ENCODE peak calls at places on chromosome 14, in five cellular contexts. One of them, this sample, is unnamed.
A peak's percentile ranks its signal among the peaks of the same experiment; 100 is the strongest.

GRCh38 chr14:90382491-90383125 is 14.2 kb upstream of the CALM1 start:
- DNase-seq in breast epithelium: peak; percentile 63
- DNase-seq in HCT116: peak; percentile 42
- DNase-seq in prostate gland: peak; percentile 73
- DNase-seq in osteoblast: peak; percentile 77
- DNase-seq in this sample: peak; percentile 86

GRCh38 chr14:97723834-97724770 is 926.9 kb downstream of the VRK1 start:
- DNase-seq in breast epithelium: no peak
- DNase-seq in HCT116: no peak
- DNase-seq in prostate gland: no peak
- DNase-seq in osteoblast: no peak
- DNase-seq in this sample: no peak

GRCh38 chr14:95465936-95466335 is 50.5 kb downstream of the SYNE3 start:
- DNase-seq in breast epithelium: no peak
- DNase-seq in HCT116: no peak
- DNase-seq in prostate gland: no peak
- DNase-seq in osteoblast: no peak
- DNase-seq in this sample: no peak

GRCh38 chr14:23361320-23361719 is 3.7 kb downstream of the EFS start:
- DNase-seq in breast epithelium: no peak
- DNase-seq in HCT116: no peak
- DNase-seq in prostate gland: no peak
- DNase-seq in osteoblast: peak; percentile 95
- DNase-seq in this sample: peak; percentile 60

GRCh38 chr14:95545769-95546168 is 10.9 kb downstream of the GLRX5 start:
- DNase-seq in breast epithelium: no peak
- DNase-seq in HCT116: peak; percentile 53
- DNase-seq in prostate gland: no peak
- DNase-seq in osteoblast: peak; percentile 83
- DNase-seq in this sample: peak; percentile 98

GRCh38 chr14:104278214-104278534 is 139.8 kb downstream of the KIF26A start:
- DNase-seq in breast epithelium: no peak
- DNase-seq in HCT116: no peak
- DNase-seq in prostate gland: no peak
- DNase-seq in osteoblast: no peak
- DNase-seq in this sample: no peak

GRCh38 chr14:31927348-31927826 is 149.7 kb upstream of the ARHGAP5 start:
- DNase-seq in breast epithelium: no peak
- DNase-seq in HCT116: no peak
- DNase-seq in prostate gland: no peak
- DNase-seq in osteoblast: peak; percentile 88
- DNase-seq in this sample: peak; percentile 96

GRCh38 chr14:35789651-35790050 is 19.4 kb downstream of the RALGAPA1 start:
- DNase-seq in breast epithelium: no peak
- DNase-seq in HCT116: no peak
- DNase-seq in prostate gland: no peak
- DNase-seq in osteoblast: no peak
- DNase-seq in this sample: peak; percentile 32

GRCh38 chr14:92969470-92970232 is 46.7 kb downstream of the CHGA start:
- DNase-seq in breast epithelium: no peak
- DNase-seq in HCT116: no peak
- DNase-seq in prostate gland: no peak
- DNase-seq in osteoblast: peak; percentile 45
- DNase-seq in this sample: no peak

GRCh38 chr14:59788176-59788575 is 82.4 kb downstream of the RTN1 start:
- DNase-seq in breast epithelium: no peak
- DNase-seq in HCT116: no peak
- DNase-seq in prostate gland: peak; percentile 4
- DNase-seq in osteoblast: no peak
- DNase-seq in this sample: no peak

GRCh38 chr14:36879558-36879957 is 217.9 kb downstream of the PAX9 start:
- DNase-seq in breast epithelium: no peak
- DNase-seq in HCT116: no peak
- DNase-seq in prostate gland: no peak
- DNase-seq in osteoblast: no peak
- DNase-seq in this sample: no peak

GRCh38 chr14:56379956-56380355 is 199.6 kb upstream of the TMEM260 start:
- DNase-seq in breast epithelium: no peak
- DNase-seq in HCT116: no peak
- DNase-seq in prostate gland: no peak
- DNase-seq in osteoblast: no peak
- DNase-seq in this sample: peak; percentile 77

GRCh38 chr14:96091941-96092411 is 52.8 kb downstream of the C14orf132 start:
- DNase-seq in breast epithelium: no peak
- DNase-seq in HCT116: no peak
- DNase-seq in prostate gland: no peak
- DNase-seq in osteoblast: peak; percentile 89
- DNase-seq in this sample: peak; percentile 75

GRCh38 chr14:38339704-38340103 is 83.8 kb upstream of the CLEC14A start:
- DNase-seq in breast epithelium: no peak
- DNase-seq in HCT116: no peak
- DNase-seq in prostate gland: no peak
- DNase-seq in osteoblast: peak; percentile 32
- DNase-seq in this sample: peak; percentile 88

GRCh38 chr14:80212025-80212402 is 710 bp upstream of the DIO2 start:
- DNase-seq in breast epithelium: no peak
- DNase-seq in HCT116: no peak
- DNase-seq in prostate gland: no peak
- DNase-seq in osteoblast: no peak
- DNase-seq in this sample: peak; percentile 49

GRCh38 chr14:89658977-89659670 is 242.1 kb upstream of the FOXN3 start:
- DNase-seq in breast epithelium: no peak
- DNase-seq in HCT116: no peak
- DNase-seq in prostate gland: no peak
- DNase-seq in osteoblast: no peak
- DNase-seq in this sample: no peak

GRCh38 chr14:58078068-58078467 is 73.9 kb downstream of the ARMH4 start:
- DNase-seq in breast epithelium: peak; percentile 18
- DNase-seq in HCT116: no peak
- DNase-seq in prostate gland: no peak
- DNase-seq in osteoblast: peak; percentile 63
- DNase-seq in this sample: peak; percentile 59

GRCh38 chr14:54643696-54644176 is 76.8 kb downstream of the SAMD4A start:
- DNase-seq in breast epithelium: no peak
- DNase-seq in HCT116: no peak
- DNase-seq in prostate gland: no peak
- DNase-seq in osteoblast: no peak
- DNase-seq in this sample: no peak

GRCh38 chr14:103594265-103594664 is 31.5 kb downstream of the COA8 start:
- DNase-seq in breast epithelium: peak; percentile 81
- DNase-seq in HCT116: no peak
- DNase-seq in prostate gland: peak; percentile 67
- DNase-seq in osteoblast: no peak
- DNase-seq in this sample: peak; percentile 29

GRCh38 chr14:25121342-25122129 is 71.6 kb upstream of the STXBP6 start:
- DNase-seq in breast epithelium: no peak
- DNase-seq in HCT116: no peak
- DNase-seq in prostate gland: no peak
- DNase-seq in osteoblast: peak; percentile 87
- DNase-seq in this sample: peak; percentile 95

GRCh38 chr14:37622231-37622923 is 26.9 kb downstream of the TTC6 start:
- DNase-seq in breast epithelium: no peak
- DNase-seq in HCT116: no peak
- DNase-seq in prostate gland: no peak
- DNase-seq in osteoblast: peak; percentile 62
- DNase-seq in this sample: peak; percentile 20

GRCh38 chr14:23149745-23150144 is 30.7 kb upstream of the CEBPE start:
- DNase-seq in breast epithelium: no peak
- DNase-seq in HCT116: no peak
- DNase-seq in prostate gland: no peak
- DNase-seq in osteoblast: no peak
- DNase-seq in this sample: no peak

GRCh38 chr14:78319826-78320635 is 149.9 kb downstream of the NRXN3 start:
- DNase-seq in breast epithelium: no peak
- DNase-seq in HCT116: no peak
- DNase-seq in prostate gland: peak; percentile 79
- DNase-seq in osteoblast: no peak
- DNase-seq in this sample: peak; percentile 11

GRCh38 chr14:69695664-69696527 is 71.0 kb upstream of the SRSF5 start:
- DNase-seq in breast epithelium: no peak
- DNase-seq in HCT116: no peak
- DNase-seq in prostate gland: no peak
- DNase-seq in osteoblast: no peak
- DNase-seq in this sample: no peak

GRCh38 chr14:69460093-69460701 is 24.3 kb upstream of the PLEKHD1 start:
- DNase-seq in breast epithelium: peak; percentile 51
- DNase-seq in HCT116: peak; percentile 63
- DNase-seq in prostate gland: peak; percentile 72
- DNase-seq in osteoblast: peak; percentile 88
- DNase-seq in this sample: peak; percentile 94

GRCh38 chr14:24032727-24033418 is 18.9 kb upstream of the CARMIL3 start:
- DNase-seq in breast epithelium: no peak
- DNase-seq in HCT116: no peak
- DNase-seq in prostate gland: no peak
- DNase-seq in osteoblast: peak; percentile 25
- DNase-seq in this sample: peak; percentile 95

GRCh38 chr14:55470025-55470424 is 29.6 kb upstream of the TBPL2 start:
- DNase-seq in breast epithelium: no peak
- DNase-seq in HCT116: no peak
- DNase-seq in prostate gland: no peak
- DNase-seq in osteoblast: no peak
- DNase-seq in this sample: no peak

GRCh38 chr14:72513994-72514659 is 379.8 kb downstream of the DPF3 start:
- DNase-seq in breast epithelium: no peak
- DNase-seq in HCT116: peak; percentile 10
- DNase-seq in prostate gland: no peak
- DNase-seq in osteoblast: no peak
- DNase-seq in this sample: peak; percentile 68

GRCh38 chr14:94681300-94682060 is 69.3 kb downstream of the SERPINA3 start:
- DNase-seq in breast epithelium: peak; percentile 27
- DNase-seq in HCT116: peak; percentile 74
- DNase-seq in prostate gland: peak; percentile 13
- DNase-seq in osteoblast: peak; percentile 93
- DNase-seq in this sample: peak; percentile 65

GRCh38 chr14:93643676-93644075 is 144.6 kb downstream of the PRIMA1 start:
- DNase-seq in breast epithelium: no peak
- DNase-seq in HCT116: no peak
- DNase-seq in prostate gland: no peak
- DNase-seq in osteoblast: no peak
- DNase-seq in this sample: no peak

GRCh38 chr14:75434557-75435248 is 6.9 kb downstream of the JDP2 start:
- DNase-seq in breast epithelium: no peak
- DNase-seq in HCT116: no peak
- DNase-seq in prostate gland: no peak
- DNase-seq in osteoblast: no peak
- DNase-seq in this sample: no peak

GRCh38 chr14:61653507-61653906 is 41.8 kb upstream of the HIF1A start:
- DNase-seq in breast epithelium: no peak
- DNase-seq in HCT116: no peak
- DNase-seq in prostate gland: no peak
- DNase-seq in osteoblast: peak; percentile 35
- DNase-seq in this sample: peak; percentile 88

GRCh38 chr14:76203086-76204001 is 51.6 kb downstream of the GPATCH2L start:
- DNase-seq in breast epithelium: no peak
- DNase-seq in HCT116: no peak
- DNase-seq in prostate gland: no peak
- DNase-seq in osteoblast: peak; percentile 91
- DNase-seq in this sample: peak; percentile 98

GRCh38 chr14:68530443-68530842 is 262.4 kb downstream of the ZFP36L1 start:
- DNase-seq in breast epithelium: no peak
- DNase-seq in HCT116: no peak
- DNase-seq in prostate gland: no peak
- DNase-seq in osteoblast: no peak
- DNase-seq in this sample: no peak

GRCh38 chr14:63633801-63634200 is 7.9 kb downstream of the WDR89 start:
- DNase-seq in breast epithelium: no peak
- DNase-seq in HCT116: no peak
- DNase-seq in prostate gland: no peak
- DNase-seq in osteoblast: no peak
- DNase-seq in this sample: no peak

GRCh38 chr14:63632932-63633514 is 8.6 kb downstream of the WDR89 start:
- DNase-seq in breast epithelium: no peak
- DNase-seq in HCT116: peak; percentile 7
- DNase-seq in prostate gland: no peak
- DNase-seq in osteoblast: no peak
- DNase-seq in this sample: peak; percentile 43
- TF ChIP-seq CTCF in breast epithelium: no peak
- TF ChIP-seq CTCF in HCT116: peak; percentile 59
- TF ChIP-seq CTCF in prostate gland: peak; percentile 68
- TF ChIP-seq CTCF in osteoblast: peak; percentile 68
- TF ChIP-seq CTCF in this sample: peak; percentile 64

GRCh38 chr14:50784683-50785505 is 46.1 kb downstream of the NIN start:
- DNase-seq in breast epithelium: no peak
- DNase-seq in HCT116: no peak
- DNase-seq in prostate gland: no peak
- DNase-seq in osteoblast: no peak
- DNase-seq in this sample: no peak
- H3K4me3 ChIP-seq in breast epithelium: no peak overlapping the region
- H3K4me3 ChIP-seq in HCT116: no peak overlapping the region
- H3K4me3 ChIP-seq in prostate gland: no peak overlapping the region
- H3K4me3 ChIP-seq in osteoblast: no peak overlapping the region
- H3K4me3 ChIP-seq in this sample: no peak overlapping the region

DNA sequence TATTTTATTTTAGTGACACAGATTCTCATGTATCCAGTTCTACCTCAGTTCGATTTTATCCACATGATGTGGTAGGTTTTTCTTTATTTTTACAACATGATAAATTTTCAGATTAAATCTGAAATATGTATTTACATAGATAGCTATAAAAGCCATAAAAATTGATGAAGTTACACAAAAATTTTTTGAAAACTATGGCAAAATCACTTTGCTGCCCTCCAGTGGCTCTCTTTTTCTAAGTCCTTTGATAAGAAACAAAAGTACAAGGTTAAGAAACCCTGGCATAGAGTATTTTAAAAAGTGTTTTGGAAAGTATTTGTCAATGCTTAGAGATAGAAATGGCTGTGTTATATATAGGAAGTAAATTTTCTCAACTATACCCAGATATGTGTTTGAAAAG is 104.2 kb downstream of the PCNX1 start:
- DNase-seq in breast epithelium: no peak
- DNase-seq in HCT116: no peak
- DNase-seq in prostate gland: no peak
- DNase-seq in osteoblast: no peak
- DNase-seq in this sample: no peak
- TF ChIP-seq CTCF in breast epithelium: no peak
- TF ChIP-seq CTCF in HCT116: peak; percentile 31
- TF ChIP-seq CTCF in prostate gland: no peak
- TF ChIP-seq CTCF in osteoblast: peak; percentile 46
- TF ChIP-seq CTCF in this sample: peak; percentile 17

GRCh38 chr14:91867316-91867988 is at the start of gene TC2N:
- DNase-seq in breast epithelium: no peak
- DNase-seq in HCT116: no peak
- DNase-seq in prostate gland: no peak
- DNase-seq in osteoblast: no peak
- DNase-seq in this sample: no peak

GRCh38 chr14:91869556-91869955 is 2.2 kb upstream of the TC2N start:
- DNase-seq in breast epithelium: no peak
- DNase-seq in HCT116: no peak
- DNase-seq in prostate gland: no peak
- DNase-seq in osteoblast: no peak
- DNase-seq in this sample: no peak

GRCh38 chr14:91866511-91867295 is 633 bp downstream of the TC2N start:
- DNase-seq in breast epithelium: no peak
- DNase-seq in HCT116: no peak
- DNase-seq in prostate gland: no peak
- DNase-seq in osteoblast: no peak
- DNase-seq in this sample: no peak

GRCh38 chr14:91862417-91862816 is 4.9 kb downstream of the TC2N start:
- DNase-seq in breast epithelium: no peak
- DNase-seq in HCT116: no peak
- DNase-seq in prostate gland: no peak
- DNase-seq in osteoblast: no peak
- DNase-seq in this sample: no peak

GRCh38 chr14:91866061-91866460 is 1.3 kb downstream of the TC2N start:
- DNase-seq in breast epithelium: peak; percentile 39
- DNase-seq in HCT116: no peak
- DNase-seq in prostate gland: no peak
- DNase-seq in osteoblast: no peak
- DNase-seq in this sample: no peak
- H3K4me3 ChIP-seq in breast epithelium: no peak overlapping the region
- H3K4me3 ChIP-seq in HCT116: no peak overlapping the region
- H3K4me3 ChIP-seq in prostate gland: no peak overlapping the region
- H3K4me3 ChIP-seq in osteoblast: no peak overlapping the region
- H3K4me3 ChIP-seq in this sample: no peak overlapping the region

This sample was measured in fibroblast of mammary gland.